ENCODE peak calls at places on chromosomes 16 and 17, in six cellular contexts. S is Peyer's patch, Q is adrenal gland, B is transverse colon, J is IMR-90, W is vagina. X is an unnamed sample.
A peak's percentile ranks its signal among the peaks of the same experiment; 100 is the strongest.

GRCh38 chr16:86823125-86823524 is 244.8 kb downstream of the FOXL1 start:
- DNase-seq in Q (no peak), S (no peak), B (no peak), W (no peak), J (no peak), X (no peak)

GRCh38 chr17:64773836-64774761 is 112.0 kb upstream of the SMURF2 start:
- DNase-seq in B (peak; percentile 90), J (peak; percentile 75), W (no peak), S (peak; percentile 79), Q (peak; percentile 38), X (no peak)

GRCh38 chr16:13231365-13231764 is 330.0 kb downstream of the SHISA9 start:
- DNase-seq in Q (no peak), W (no peak), B (no peak), J (no peak), S (no peak), X (no peak)

GRCh38 chr16:69867796-69868565 is 83.2 kb upstream of the CLEC18A start:
- DNase-seq in J (no peak), W (no peak), B (no peak), Q (no peak), S (no peak), X (no peak)

GRCh38 chr17:2271985-2272702 is 31.4 kb downstream of the SMG6 start:
- DNase-seq in Q (no peak), J (no peak), W (no peak), B (no peak), S (no peak), X (no peak)

GRCh38 chr17:50939795-50940684 is 73.9 kb upstream of the TOB1 start:
- DNase-seq in Q (no peak), B (no peak), S (no peak), W (no peak), J (no peak), X (no peak)

GRCh38 chr17:57284583-57284982 is 28.3 kb downstream of the MSI2 start:
- DNase-seq in Q (no peak), J (no peak), B (no peak), W (no peak), S (no peak), X (no peak)

GRCh38 chr17:40647549-40648325 is at the start of gene SMARCE1:
- DNase-seq in Q (peak; percentile 74), J (peak; percentile 67), B (peak; percentile 77), W (peak; percentile 89), S (peak; percentile 86), X (peak; percentile 73)

GRCh38 chr17:74645010-74645409 is 21.5 kb upstream of the CD300E start:
- DNase-seq in Q (no peak), J (no peak), B (no peak), W (no peak), S (no peak), X (no peak)

GRCh38 chr17:82007495-82008257 is 15.0 kb downstream of the CENPX start:
- DNase-seq in Q (no peak), W (no peak), J (no peak), S (no peak), B (no peak), X (no peak)

GRCh38 chr16:1688807-1689560 is 10.9 kb downstream of the JPT2 start:
- DNase-seq in Q (no peak), J (no peak), B (no peak), W (no peak), S (no peak), X (no peak)

GRCh38 chr17:2510559-2510958 is 1.1 kb downstream of the METTL16 start:
- DNase-seq in B (no peak), J (no peak), Q (peak; percentile 24), S (no peak), W (no peak), X (no peak)

GRCh38 chr16:67555795-67556212 is 6.5 kb upstream of the CTCF start:
- DNase-seq in B (no peak), S (no peak), Q (no peak), W (no peak), J (peak; percentile 72), X (no peak)

GRCh38 chr17:39791296-39791992 is 53.7 kb downstream of the GRB7 start:
- DNase-seq in S (no peak), W (no peak), Q (no peak), B (no peak), J (no peak), X (no peak)

GRCh38 chr16:23296994-23297393 is 5.1 kb upstream of the SCNN1B start:
- DNase-seq in W (no peak), B (peak; percentile 46), S (peak; percentile 57), Q (no peak), J (no peak), X (peak; percentile 22)

GRCh38 chr17:73968680-73969079 is 234.8 kb upstream of the RPL38 start:
- DNase-seq in S (no peak), J (no peak), B (no peak), W (no peak), Q (no peak), X (no peak)

GRCh38 chr16:50878966-50879615 is 137.2 kb downstream of the CYLD start:
- DNase-seq in J (no peak), W (peak; percentile 79), S (no peak), Q (no peak), B (no peak), X (peak; percentile 63)

GRCh38 chr17:48113201-48113676 is 5.7 kb downstream of the SNX11 start:
- DNase-seq in B (no peak), J (no peak), Q (no peak), S (peak; percentile 75), W (no peak), X (no peak)

GRCh38 chr17:11816409-11816808 is 180.9 kb downstream of the ZNF18 start:
- DNase-seq in W (no peak), B (no peak), S (no peak), Q (no peak), J (no peak), X (no peak)

GRCh38 chr17:82283208-82283749 is 9.8 kb upstream of the CSNK1D start:
- DNase-seq in J (peak; percentile 93), S (no peak), B (no peak), W (no peak), Q (peak; percentile 89), X (no peak)

GRCh38 chr16:28883221-28883996 is 5.1 kb downstream of the ATP2A1 start:
- DNase-seq in S (no peak), J (no peak), W (no peak), Q (no peak), B (no peak), X (no peak)

GRCh38 chr16:11833951-11834695 is 17.2 kb downstream of the RSL1D1 start:
- DNase-seq in J (peak; percentile 90), W (no peak), B (no peak), Q (no peak), S (no peak), X (no peak)

GRCh38 chr17:17088511-17089205 is 46.4 kb downstream of the MPRIP start:
- DNase-seq in B (peak; percentile 4), S (peak; percentile 45), Q (peak; percentile 48), J (no peak), W (no peak), X (no peak)

GRCh38 chr17:17084941-17085340 is 42.7 kb downstream of the MPRIP start:
- DNase-seq in Q (no peak), J (no peak), S (peak; percentile 14), W (no peak), B (peak; percentile 3), X (no peak)

GRCh38 chr17:17087424-17088103 is 45.3 kb downstream of the MPRIP start:
- DNase-seq in J (no peak), Q (peak; percentile 73), B (peak; percentile 7), W (no peak), S (peak; percentile 36), X (no peak)

GRCh38 chr17:17088104-17088485 is 45.8 kb downstream of the MPRIP start:
- DNase-seq in Q (peak; percentile 51), S (peak; percentile 39), B (peak; percentile 2), J (no peak), W (no peak), X (peak; percentile 85)

DNA sequence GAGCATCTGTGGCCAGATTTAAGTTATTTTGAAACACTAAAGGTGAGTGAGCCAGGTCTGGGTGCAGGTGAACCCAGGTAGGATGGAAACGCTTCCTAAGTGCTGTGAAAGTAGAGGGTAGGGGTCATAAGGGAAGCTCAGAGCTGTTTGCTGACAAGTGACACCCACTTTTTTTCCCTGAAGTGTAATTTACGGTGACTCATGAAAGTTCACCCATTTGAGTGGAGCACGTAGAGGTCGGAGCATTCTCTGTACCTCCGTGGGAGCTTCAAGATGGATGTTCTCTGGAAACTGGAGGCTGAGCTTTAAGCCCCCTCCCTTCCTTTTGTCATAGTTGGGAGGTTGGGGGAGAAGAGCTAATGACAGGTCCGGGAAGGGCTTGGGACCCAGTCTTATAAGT is 44.3 kb downstream of the MPRIP start:
- DNase-seq in S (peak; percentile 9), W (no peak), J (no peak), B (peak; percentile 4), Q (no peak), X (no peak)
- H3K4me1 ChIP-seq in S (no peaks in the 10 kb centered on the region), W (peaks cover 48% of the 10 kb centered on the region), J (peaks cover under 1% of the 10 kb centered on the region), B (peaks cover 24% of the 10 kb centered on the region), Q (peaks cover 8% of the 10 kb centered on the region), X (peaks cover 14% of the 10 kb centered on the region)

GRCh38 chr16:89386337-89386736 is 104.0 kb downstream of the ANKRD11 start:
- DNase-seq in J (no peak), W (no peak), S (no peak), Q (no peak), B (no peak), X (no peak)

GRCh38 chr16:89384282-89384681 is 106.1 kb downstream of the ANKRD11 start:
- DNase-seq in W (no peak), Q (no peak), S (no peak), J (no peak), B (no peak), X (no peak)

GRCh38 chr16:89386786-89387185 is 103.6 kb downstream of the ANKRD11 start:
- DNase-seq in S (no peak), B (no peak), W (no peak), Q (no peak), J (no peak), X (no peak)

GRCh38 chr16:89385712-89386111 is 104.6 kb downstream of the ANKRD11 start:
- DNase-seq in Q (no peak), S (no peak), W (no peak), J (no peak), B (no peak), X (no peak)

GRCh38 chr16:89388536-89388935 is 101.8 kb downstream of the ANKRD11 start:
- DNase-seq in S (no peak), W (no peak), Q (no peak), B (no peak), J (no peak), X (no peak)
- TF ChIP-seq POLR2A in S (no peak), W (no peak), Q (no peak), B (no peak), J (no peak), X (no peak)

GRCh38 chr16:19523559-19524355 is at the start of gene CCP110:
- DNase-seq in S (peak; percentile 99), Q (peak; percentile 99), B (peak; percentile 97), W (peak; percentile 95), J (peak; percentile 96), X (peak; percentile 99)
- H3K4me1 ChIP-seq in S (peaks cover 6% of the 10 kb centered on the region), Q (peaks cover 13% of the 10 kb centered on the region), B (peaks cover 51% of the 10 kb centered on the region), W (peaks cover 46% of the 10 kb centered on the region), J (peaks cover 3% of the 10 kb centered on the region), X (peaks cover 17% of the 10 kb centered on the region)

DNA sequence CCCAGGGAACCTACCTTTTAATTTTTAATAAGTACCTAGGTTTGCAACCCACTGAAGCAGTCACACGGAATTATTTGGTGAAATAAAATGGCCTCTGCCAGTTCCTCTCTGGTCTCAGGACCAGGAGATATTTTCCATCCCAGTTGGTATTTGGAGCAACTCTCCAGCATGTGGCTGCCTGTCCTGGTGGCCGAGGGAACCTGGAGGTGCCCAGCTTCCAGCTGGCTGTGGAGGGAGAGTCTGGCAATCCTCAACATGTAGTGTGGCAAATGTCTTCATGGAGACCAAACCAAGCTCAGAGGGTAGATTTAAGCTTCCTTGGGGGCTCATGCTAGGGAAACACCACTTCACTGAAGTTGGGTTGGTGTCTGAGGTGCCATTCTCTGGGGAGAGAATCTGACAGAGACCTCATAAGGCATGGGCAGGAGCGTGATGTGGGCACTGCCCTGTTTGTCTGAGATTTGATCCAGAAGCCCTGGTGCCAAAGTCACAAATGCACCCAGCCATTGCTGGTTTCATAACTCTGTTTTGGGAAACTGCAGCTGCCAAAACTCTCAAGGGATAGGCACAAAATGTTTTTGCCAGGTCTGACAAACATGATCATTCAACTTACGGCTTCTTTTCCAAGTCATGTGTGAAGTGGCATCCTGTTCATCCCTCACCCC is 2.8 kb downstream of the MT1X start:
- DNase-seq in B (no peak), Q (no peak), W (no peak), S (no peak), J (no peak), X (no peak)
- TF ChIP-seq POLR2A in B (no peak), Q (no peak), W (no peak), S (no peak), J (no peak), X (no peak)